ENCODE peak calls at places on chromosome 19, in six cellular contexts. U, L, X, Y, V and C are unnamed samples.
A peak's percentile ranks its signal among the peaks of the same experiment; 100 is the strongest.

GRCh38 chr19:4049432-4049831 is 17.3 kb downstream of the ZBTB7A start:
- DNase-seq in U (no peak), L (no peak), X (no peak), Y (no peak), V (no peak), C (no peak)

GRCh38 chr19:30406220-30406944 is 34.2 kb downstream of the ZNF536 start:
- DNase-seq in U (no peak), L (peak; percentile 57), X (no peak), Y (peak; percentile 44), V (no peak), C (peak; percentile 54)

GRCh38 chr19:17353386-17353785 is 16.0 kb downstream of the GTPBP3 start:
- DNase-seq in U (no peak), L (no peak), X (no peak), Y (no peak), V (no peak), C (no peak)

GRCh38 chr19:18218600-18218999 is 7.6 kb downstream of the PDE4C start:
- DNase-seq in U (no peak), L (no peak), X (no peak), Y (no peak), V (no peak), C (no peak)

GRCh38 chr19:2507109-2507508 is 31.2 kb downstream of the GADD45B start:
- DNase-seq in U (no peak), L (no peak), X (no peak), Y (no peak), V (no peak), C (no peak)

GRCh38 chr19:38298841-38299680 is 5.0 kb upstream of the C19orf33 start:
- DNase-seq in U (no peak), L (no peak), X (peak; percentile 10), Y (no peak), V (no peak), C (no peak)

GRCh38 chr19:55082023-55082851 is 6.6 kb downstream of the EPS8L1 start:
- DNase-seq in U (no peak), L (no peak), X (no peak), Y (no peak), V (peak; percentile 97), C (peak; percentile 81)

GRCh38 chr19:6417713-6418561 is 6.7 kb downstream of the KHSRP start:
- DNase-seq in U (no peak), L (peak; percentile 57), X (no peak), Y (peak; percentile 25), V (no peak), C (peak; percentile 60)

GRCh38 chr19:8161135-8161646 is 11.8 kb upstream of the FBN3 start:
- DNase-seq in U (no peak), L (no peak), X (no peak), Y (no peak), V (peak; percentile 74), C (no peak)

GRCh38 chr19:54201172-54201701 is 579 bp downstream of the RPS9 start:
- DNase-seq in U (no peak), L (no peak), X (no peak), Y (no peak), V (no peak), C (no peak)

GRCh38 chr19:18292460-18292809 is 11.0 kb upstream of the JUND start:
- DNase-seq in U (no peak), L (no peak), X (no peak), Y (no peak), V (peak; percentile 71), C (peak; percentile 73)

GRCh38 chr19:13095934-13096890 is 6.4 kb downstream of the LYL1 start:
- DNase-seq in U (no peak), L (no peak), X (no peak), Y (no peak), V (peak; percentile 89), C (peak; percentile 83)

GRCh38 chr19:7927605-7928333 is 1.8 kb upstream of the CTXN1 start:
- DNase-seq in U (no peak), L (no peak), X (no peak), Y (no peak), V (no peak), C (peak; percentile 49)

GRCh38 chr19:18436651-18437478 is 1.1 kb downstream of the ISYNA1 start:
- DNase-seq in U (peak; percentile 65), L (no peak), X (no peak), Y (no peak), V (peak; percentile 93), C (peak; percentile 91)

GRCh38 chr19:35249146-35249847 is 495 bp downstream of the LSR start:
- DNase-seq in U (no peak), L (no peak), X (no peak), Y (no peak), V (peak; percentile 23), C (no peak)

GRCh38 chr19:35736913-35737886 is 5.1 kb downstream of the IGFLR1 start:
- DNase-seq in U (no peak), L (no peak), X (no peak), Y (no peak), V (no peak), C (no peak)

GRCh38 chr19:54351474-54351873 is 12.5 kb upstream of the LILRA4 start:
- DNase-seq in U (no peak), L (no peak), X (no peak), Y (no peak), V (no peak), C (no peak)

GRCh38 chr19:38838208-38838985 is 6.8 kb upstream of the ECH1 start:
- DNase-seq in U (no peak), L (no peak), X (no peak), Y (no peak), V (no peak), C (no peak)

GRCh38 chr19:18663940-18664530 is 19.4 kb upstream of the CRTC1 start:
- DNase-seq in U (no peak), L (no peak), X (no peak), Y (no peak), V (no peak), C (no peak)

GRCh38 chr19:33954686-33955085 is 158.0 kb downstream of the KCTD15 start:
- DNase-seq in U (no peak), L (no peak), X (no peak), Y (no peak), V (no peak), C (peak; percentile 14)

GRCh38 chr19:12783226-12783848 is 7.9 kb upstream of the JUNB start:
- DNase-seq in U (no peak), L (no peak), X (no peak), Y (no peak), V (no peak), C (no peak)

GRCh38 chr19:5394907-5395505 is 54.4 kb upstream of the PTPRS start:
- DNase-seq in U (no peak), L (no peak), X (no peak), Y (no peak), V (peak; percentile 34), C (peak; percentile 92)

GRCh38 chr19:18122424-18122823 is 24.8 kb downstream of the MAST3 start:
- DNase-seq in U (no peak), L (no peak), X (no peak), Y (no peak), V (no peak), C (no peak)

GRCh38 chr19:14300281-14300680 is 81.0 kb upstream of the ADGRE5 start:
- DNase-seq in U (no peak), L (no peak), X (no peak), Y (no peak), V (peak; percentile 54), C (no peak)

GRCh38 chr19:39111593-39112199 is 13.9 kb upstream of the PAK4 start:
- DNase-seq in U (no peak), L (no peak), X (no peak), Y (no peak), V (no peak), C (no peak)

GRCh38 chr19:18791315-18791678 is 192 bp upstream of the COMP start:
- DNase-seq in U (no peak), L (no peak), X (no peak), Y (no peak), V (no peak), C (no peak)

GRCh38 chr19:35039881-35040456 is 1.6 kb upstream of the HPN start:
- DNase-seq in U (no peak), L (no peak), X (no peak), Y (no peak), V (peak; percentile 29), C (no peak)

GRCh38 chr19:2167896-2168618 is 4.3 kb downstream of the DOT1L start:
- DNase-seq in U (no peak), L (peak; percentile 38), X (no peak), Y (peak; percentile 16), V (no peak), C (peak; percentile 43)

GRCh38 chr19:55541091-55541490 is 4.2 kb upstream of the SBK2 start:
- DNase-seq in U (no peak), L (no peak), X (no peak), Y (no peak), V (no peak), C (no peak)

GRCh38 chr19:42596391-42597071 is 1.8 kb upstream of the CEACAM8 start:
- DNase-seq in U (peak; percentile 22), L (peak; percentile 60), X (no peak), Y (no peak), V (peak; percentile 59), C (peak; percentile 69)

GRCh38 chr19:35153701-35154534 is 617 bp upstream of the FXYD5 start:
- DNase-seq in U (peak; percentile 67), L (no peak), X (no peak), Y (no peak), V (peak; percentile 71), C (peak; percentile 82)

GRCh38 chr19:10120538-10121198 is 969 bp upstream of the EIF3G start:
- DNase-seq in U (no peak), L (no peak), X (peak; percentile 50), Y (no peak), V (no peak), C (no peak)

GRCh38 chr19:7995756-7996155 is 9.7 kb downstream of the ELAVL1 start:
- DNase-seq in U (no peak), L (no peak), X (no peak), Y (no peak), V (no peak), C (no peak)

GRCh38 chr19:39031368-39032163 is 783 bp downstream of the FBXO27 start:
- DNase-seq in U (peak; percentile 67), L (peak; percentile 75), X (no peak), Y (peak; percentile 87), V (peak; percentile 100), C (peak; percentile 98)

GRCh38 chr19:17681505-17682125 is 6.5 kb downstream of the UNC13A start:
- DNase-seq in U (no peak), L (no peak), X (peak; percentile 6), Y (no peak), V (peak; percentile 61), C (peak; percentile 79)

GRCh38 chr19:3100747-3101730 is 6.9 kb downstream of the GNA11 start:
- DNase-seq in U (no peak), L (no peak), X (no peak), Y (no peak), V (no peak), C (no peak)

GRCh38 chr19:28437390-28438346 is 775.3 kb downstream of the UQCRFS1 start:
- DNase-seq in U (no peak), L (no peak), X (no peak), Y (no peak), V (no peak), C (no peak)

GRCh38 chr19:47200530-47200929 is 30.5 kb downstream of the BBC3 start:
- DNase-seq in U (no peak), L (no peak), X (no peak), Y (no peak), V (no peak), C (no peak)

GRCh38 chr19:14366529-14366928 is 14.7 kb upstream of the ADGRE5 start:
- DNase-seq in U (peak; percentile 63), L (no peak), X (no peak), Y (no peak), V (peak; percentile 92), C (peak; percentile 70)